ENCODE peak calls at places on chromosomes 4 and X, in nine cellular contexts. S is GM12865, B is stomach, U is mesothelial cell of epicardium, I is heart right ventricle, G is neural progenitor cell, Q is chondrocyte, X is GM10248, R is colonic mucosa. N is an unnamed sample.

GRCh38 chr4:188387134-188387791 is 248.0 kb downstream of the TRIML1 start:
- DNase-seq in B (no peak), X (no peak), R (no peak), G (peak; percentile 63), U (no peak), I (no peak), Q (no peak), S (no peak), N (no peak)

GRCh38 chr4:91611786-91612185 is 692.0 kb upstream of the GRID2 start:
- DNase-seq in I (no peak), B (no peak), R (no peak), S (no peak), X (no peak), G (peak; percentile 5), Q (no peak), U (no peak), N (no peak)

GRCh38 chrX:51144828-51145442 is 187.7 kb upstream of the NUDT10 start:
- DNase-seq in S (peak; percentile 43), I (no peak), X (peak; percentile 21), B (no peak), G (peak; percentile 76), Q (no peak), R (peak; percentile 41), U (no peak), N (no peak)

GRCh38 chr4:185101354-185101890 is 41.6 kb upstream of the SLC25A4 start:
- DNase-seq in X (no peak), I (no peak), S (no peak), R (no peak), G (no peak), B (no peak), U (no peak), Q (no peak), N (no peak)

GRCh38 chrX:133929836-133930464 is 55.4 kb downstream of the GPC3 start:
- DNase-seq in G (no peak), R (no peak), B (no peak), S (no peak), U (no peak), I (no peak), Q (no peak), X (no peak), N (no peak)

GRCh38 chr4:156888762-156889161 is 82.8 kb downstream of the PDGFC start:
- DNase-seq in B (no peak), Q (no peak), I (no peak), U (no peak), X (no peak), S (no peak), R (no peak), G (no peak), N (no peak)

GRCh38 chr4:6175426-6175825 is 24.9 kb downstream of the JAKMIP1 start:
- DNase-seq in G (no peak), I (no peak), B (no peak), X (no peak), S (no peak), R (no peak), U (no peak), Q (no peak), N (no peak)

GRCh38 chrX:114906978-114907510 is 110.4 kb downstream of the IL13RA2 start:
- DNase-seq in U (no peak), Q (no peak), R (no peak), X (no peak), G (peak; percentile 77), I (no peak), B (no peak), S (no peak), N (no peak)

GRCh38 chr4:32748061-32748460 is 2027.9 kb downstream of the PCDH7 start:
- DNase-seq in R (no peak), U (no peak), B (no peak), S (no peak), I (no peak), Q (no peak), X (no peak), G (no peak), N (no peak)

GRCh38 chr4:95500361-95500760 is 48.4 kb downstream of the UNC5C start:
- DNase-seq in S (no peak), U (no peak), B (no peak), I (no peak), Q (no peak), X (no peak), G (no peak), R (no peak), N (no peak)

GRCh38 chrX:66498672-66499296 is 140.1 kb downstream of the EDA2R start:
- DNase-seq in S (no peak), X (no peak), U (no peak), R (no peak), G (no peak), Q (peak; percentile 66), B (no peak), I (no peak), N (no peak)

GRCh38 chrX:49079489-49080428 is at the start of gene WDR45:
- DNase-seq in B (peak; percentile 73), G (peak; percentile 65), X (peak; percentile 81), I (peak; percentile 70), S (peak; percentile 80), R (peak; percentile 76), U (no peak), Q (no peak), N (no peak)

GRCh38 chr4:138897818-138898226 is 117.8 kb upstream of the NOCT start:
- DNase-seq in R (no peak), I (no peak), Q (no peak), X (no peak), S (no peak), U (no peak), G (no peak), B (no peak), N (no peak)

GRCh38 chr4:76485450-76485849 is 50.4 kb downstream of the SHROOM3 start:
- DNase-seq in S (no peak), Q (no peak), X (no peak), G (peak; percentile 40), R (peak; percentile 25), B (peak; percentile 49), U (no peak), I (no peak), N (no peak)

GRCh38 chrX:120015145-120016067 is 62.1 kb downstream of the RHOXF2B start:
- DNase-seq in B (no peak), U (no peak), S (no peak), X (no peak), R (no peak), G (peak; percentile 40), I (no peak), Q (no peak), N (no peak)

GRCh38 chr4:186719925-186720694 is 3.5 kb downstream of the FAT1 start:
- DNase-seq in R (no peak), S (peak; percentile 12), U (no peak), G (peak; percentile 64), B (no peak), I (no peak), X (no peak), Q (no peak), N (no peak)
- TF ChIP-seq CTCF in R (peak; percentile 39), S (no peak), U (peak; percentile 42), G (peak; percentile 60), B (peak; percentile 20), I (peak; percentile 34), X (no peak), Q (peak; percentile 79), N (peak; percentile 73)

DNA sequence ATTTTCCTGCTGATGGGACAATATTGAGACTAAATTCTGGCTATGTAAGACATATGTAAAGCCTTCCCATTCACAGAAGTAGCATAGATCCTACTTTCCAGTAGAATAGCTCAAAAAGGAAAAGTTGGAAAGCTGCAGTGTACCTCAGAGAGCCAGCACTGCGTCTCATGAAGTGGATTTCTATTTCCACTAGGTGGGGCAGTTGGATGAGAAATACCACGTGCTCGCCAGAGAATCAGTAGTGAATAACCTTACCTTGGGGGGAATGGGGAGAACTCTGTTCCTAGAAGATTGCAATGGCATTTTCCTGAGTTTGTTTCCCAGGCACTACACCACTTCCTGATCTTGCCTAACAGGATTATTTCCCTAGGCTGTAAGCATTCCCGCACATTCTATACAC is 907.1 kb downstream of the FSTL5 start:
- DNase-seq in B (no peak), Q (no peak), X (no peak), S (peak; percentile 29), G (peak; percentile 7), U (no peak), I (no peak), R (no peak), N (no peak)
- TF ChIP-seq CTCF in B (no peak), Q (peak; percentile 57), X (peak; percentile 38), S (peak; percentile 47), G (peak; percentile 27), U (no peak), I (no peak), R (no peak), N (peak; percentile 32)

GRCh38 chrX:53049127-53049517 is 533 bp downstream of the GPR173 start:
- DNase-seq in X (no peak), I (no peak), B (no peak), R (no peak), U (no peak), G (peak; percentile 39), S (no peak), Q (no peak), N (no peak)

GRCh38 chrX:53048169-53049126 is at the start of gene GPR173:
- DNase-seq in Q (no peak), U (no peak), G (peak; percentile 74), S (no peak), X (no peak), R (peak; percentile 29), B (no peak), I (peak; percentile 41), N (no peak)

GRCh38 chrX:53050841-53051240 is 2.3 kb downstream of the GPR173 start:
- DNase-seq in U (no peak), B (no peak), I (no peak), G (no peak), Q (no peak), X (no peak), R (no peak), S (no peak), N (no peak)

GRCh38 chrX:53045002-53045401 is 3.6 kb upstream of the GPR173 start:
- DNase-seq in B (no peak), Q (no peak), U (no peak), R (no peak), G (no peak), I (no peak), S (no peak), X (no peak), N (no peak)

DNA sequence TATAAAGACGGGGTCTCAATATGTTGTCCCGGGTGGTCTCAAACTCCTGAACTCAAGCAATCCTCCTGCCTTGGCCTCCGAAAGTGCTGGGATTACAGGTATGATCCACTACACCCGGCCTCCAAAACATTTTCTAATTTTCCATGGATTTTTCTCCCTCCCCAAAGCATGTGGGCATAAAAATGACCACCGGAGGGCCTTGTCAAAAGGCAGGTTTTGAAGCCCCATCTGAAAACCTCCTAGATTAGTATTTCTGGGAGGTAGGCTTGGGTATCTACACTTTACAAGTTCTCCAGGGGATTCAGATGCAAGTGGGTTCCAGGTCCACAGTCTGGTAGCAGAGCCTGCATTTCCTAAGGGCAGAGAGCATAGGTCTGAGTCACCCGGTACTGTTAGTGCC is 1.4 kb upstream of the GPR173 start:
- DNase-seq in S (no peak), B (no peak), I (no peak), R (no peak), G (no peak), Q (no peak), U (no peak), X (no peak), N (no peak)
- TF ChIP-seq CTCF in S (no peak), B (no peak), I (no peak), R (no peak), G (peak; percentile 47), Q (peak; percentile 63), U (peak; percentile 48), X (no peak), N (peak; percentile 63)

DNA sequence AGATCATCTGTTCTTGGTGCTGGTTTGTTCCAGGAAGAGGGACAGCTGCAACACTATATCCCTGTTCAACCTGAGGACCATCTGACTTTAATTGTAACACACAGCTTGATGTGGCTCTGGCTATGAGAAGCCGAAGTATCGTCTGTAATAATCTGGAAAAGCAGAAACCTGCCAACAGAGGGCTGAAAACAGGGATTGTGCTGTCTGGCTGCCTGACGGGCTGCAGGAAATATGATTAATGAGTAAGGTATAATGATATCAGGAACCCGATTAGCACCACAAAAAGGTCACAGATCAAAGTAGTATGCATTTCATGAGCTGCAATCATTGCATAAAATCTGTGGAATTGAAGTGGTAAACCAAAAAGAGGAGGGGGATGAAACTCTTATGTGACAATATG is 170.4 kb upstream of the MAB21L2 start:
- DNase-seq in G (peak; percentile 2), S (no peak), U (no peak), R (no peak), X (no peak), Q (no peak), I (no peak), B (no peak), N (no peak)
- TF ChIP-seq CTCF in G (no peak), S (no peak), U (no peak), R (no peak), X (no peak), Q (peak; percentile 30), I (no peak), B (no peak), N (peak; percentile 17)